ENCODE peak calls at places on chromosome 17, in ten cellular contexts. One of them, this sample, is unnamed.
A peak's percentile ranks its signal among the peaks of the same experiment; 100 is the strongest.

GRCh38 chr17:61305024-61305423 is 94.6 kb upstream of the TBX2 start:
- DNase-seq in heart right ventricle: no peak
- DNase-seq in IMR-90: peak; percentile 69
- DNase-seq in neural progenitor cell: no peak
- DNase-seq in K562: no peak
- DNase-seq in kidney: no peak
- DNase-seq in body of pancreas: no peak
- DNase-seq in tibial artery: no peak
- DNase-seq in mesendoderm: no peak
- DNase-seq in heart left ventricle: no peak
- DNase-seq in this sample: no peak

GRCh38 chr17:79026345-79027273 is 2.6 kb downstream of the C1QTNF1 start:
- DNase-seq in kidney: peak; percentile 87
- DNase-seq in mesendoderm: no peak
- DNase-seq in heart left ventricle: peak; percentile 71
- DNase-seq in tibial artery: peak; percentile 36
- DNase-seq in heart right ventricle: no peak
- DNase-seq in body of pancreas: peak; percentile 28
- DNase-seq in IMR-90: peak; percentile 68
- DNase-seq in K562: no peak
- DNase-seq in neural progenitor cell: no peak
- DNase-seq in this sample: no peak

GRCh38 chr17:40190197-40191021 is 13.1 kb downstream of the RAPGEFL1 start:
- DNase-seq in kidney: no peak
- DNase-seq in neural progenitor cell: peak; percentile 63
- DNase-seq in body of pancreas: peak; percentile 18
- DNase-seq in tibial artery: no peak
- DNase-seq in IMR-90: no peak
- DNase-seq in heart right ventricle: no peak
- DNase-seq in heart left ventricle: no peak
- DNase-seq in mesendoderm: peak; percentile 83
- DNase-seq in K562: peak; percentile 61
- DNase-seq in this sample: no peak

GRCh38 chr17:77634710-77635109 is 323.8 kb upstream of the TNRC6C start:
- DNase-seq in IMR-90: no peak
- DNase-seq in K562: no peak
- DNase-seq in tibial artery: no peak
- DNase-seq in kidney: no peak
- DNase-seq in heart left ventricle: no peak
- DNase-seq in heart right ventricle: no peak
- DNase-seq in mesendoderm: no peak
- DNase-seq in neural progenitor cell: peak; percentile 33
- DNase-seq in body of pancreas: no peak
- DNase-seq in this sample: no peak

GRCh38 chr17:44376124-44376523 is 12.5 kb upstream of the FAM171A2 start:
- DNase-seq in IMR-90: peak; percentile 10
- DNase-seq in heart right ventricle: peak; percentile 64
- DNase-seq in kidney: peak; percentile 88
- DNase-seq in tibial artery: no peak
- DNase-seq in mesendoderm: peak; percentile 68
- DNase-seq in K562: peak; percentile 72
- DNase-seq in heart left ventricle: no peak
- DNase-seq in neural progenitor cell: peak; percentile 60
- DNase-seq in body of pancreas: no peak
- DNase-seq in this sample: peak; percentile 18

GRCh38 chr17:52505601-52506000 is 347.1 kb upstream of the CA10 start:
- DNase-seq in body of pancreas: no peak
- DNase-seq in heart left ventricle: no peak
- DNase-seq in K562: no peak
- DNase-seq in IMR-90: no peak
- DNase-seq in heart right ventricle: no peak
- DNase-seq in tibial artery: no peak
- DNase-seq in kidney: no peak
- DNase-seq in mesendoderm: no peak
- DNase-seq in neural progenitor cell: no peak
- DNase-seq in this sample: no peak

GRCh38 chr17:66378296-66378695 is 75.9 kb downstream of the PRKCA start:
- DNase-seq in neural progenitor cell: no peak
- DNase-seq in K562: no peak
- DNase-seq in IMR-90: peak; percentile 22
- DNase-seq in heart left ventricle: no peak
- DNase-seq in kidney: no peak
- DNase-seq in tibial artery: no peak
- DNase-seq in heart right ventricle: no peak
- DNase-seq in mesendoderm: no peak
- DNase-seq in body of pancreas: no peak
- DNase-seq in this sample: peak; percentile 49

GRCh38 chr17:76166168-76166567 is 25.1 kb upstream of the FOXJ1 start:
- DNase-seq in mesendoderm: no peak
- DNase-seq in heart left ventricle: no peak
- DNase-seq in kidney: no peak
- DNase-seq in tibial artery: no peak
- DNase-seq in IMR-90: peak; percentile 36
- DNase-seq in K562: no peak
- DNase-seq in neural progenitor cell: no peak
- DNase-seq in heart right ventricle: no peak
- DNase-seq in body of pancreas: no peak
- DNase-seq in this sample: no peak

GRCh38 chr17:17304521-17304985 is 1.4 kb downstream of the NT5M start:
- DNase-seq in kidney: no peak
- DNase-seq in K562: peak; percentile 26
- DNase-seq in neural progenitor cell: no peak
- DNase-seq in heart right ventricle: no peak
- DNase-seq in heart left ventricle: no peak
- DNase-seq in mesendoderm: no peak
- DNase-seq in tibial artery: no peak
- DNase-seq in IMR-90: no peak
- DNase-seq in body of pancreas: no peak
- DNase-seq in this sample: no peak

GRCh38 chr17:17303010-17303846 is at the start of gene NT5M:
- DNase-seq in heart left ventricle: peak; percentile 86
- DNase-seq in K562: peak; percentile 84
- DNase-seq in heart right ventricle: peak; percentile 57
- DNase-seq in IMR-90: peak; percentile 58
- DNase-seq in body of pancreas: peak; percentile 72
- DNase-seq in tibial artery: peak; percentile 78
- DNase-seq in kidney: peak; percentile 92
- DNase-seq in neural progenitor cell: peak; percentile 92
- DNase-seq in mesendoderm: peak; percentile 69
- DNase-seq in this sample: peak; percentile 34

GRCh38 chr17:17298108-17298507 is 5.1 kb upstream of the NT5M start:
- DNase-seq in K562: no peak
- DNase-seq in mesendoderm: no peak
- DNase-seq in kidney: no peak
- DNase-seq in heart right ventricle: no peak
- DNase-seq in neural progenitor cell: no peak
- DNase-seq in body of pancreas: no peak
- DNase-seq in IMR-90: peak; percentile 58
- DNase-seq in heart left ventricle: no peak
- DNase-seq in tibial artery: no peak
- DNase-seq in this sample: no peak

GRCh38 chr17:17303847-17304490 is 796 bp downstream of the NT5M start:
- DNase-seq in heart right ventricle: no peak
- DNase-seq in neural progenitor cell: no peak
- DNase-seq in K562: peak; percentile 63
- DNase-seq in IMR-90: no peak
- DNase-seq in kidney: no peak
- DNase-seq in body of pancreas: no peak
- DNase-seq in mesendoderm: no peak
- DNase-seq in tibial artery: no peak
- DNase-seq in heart left ventricle: no peak
- DNase-seq in this sample: no peak

DNA sequence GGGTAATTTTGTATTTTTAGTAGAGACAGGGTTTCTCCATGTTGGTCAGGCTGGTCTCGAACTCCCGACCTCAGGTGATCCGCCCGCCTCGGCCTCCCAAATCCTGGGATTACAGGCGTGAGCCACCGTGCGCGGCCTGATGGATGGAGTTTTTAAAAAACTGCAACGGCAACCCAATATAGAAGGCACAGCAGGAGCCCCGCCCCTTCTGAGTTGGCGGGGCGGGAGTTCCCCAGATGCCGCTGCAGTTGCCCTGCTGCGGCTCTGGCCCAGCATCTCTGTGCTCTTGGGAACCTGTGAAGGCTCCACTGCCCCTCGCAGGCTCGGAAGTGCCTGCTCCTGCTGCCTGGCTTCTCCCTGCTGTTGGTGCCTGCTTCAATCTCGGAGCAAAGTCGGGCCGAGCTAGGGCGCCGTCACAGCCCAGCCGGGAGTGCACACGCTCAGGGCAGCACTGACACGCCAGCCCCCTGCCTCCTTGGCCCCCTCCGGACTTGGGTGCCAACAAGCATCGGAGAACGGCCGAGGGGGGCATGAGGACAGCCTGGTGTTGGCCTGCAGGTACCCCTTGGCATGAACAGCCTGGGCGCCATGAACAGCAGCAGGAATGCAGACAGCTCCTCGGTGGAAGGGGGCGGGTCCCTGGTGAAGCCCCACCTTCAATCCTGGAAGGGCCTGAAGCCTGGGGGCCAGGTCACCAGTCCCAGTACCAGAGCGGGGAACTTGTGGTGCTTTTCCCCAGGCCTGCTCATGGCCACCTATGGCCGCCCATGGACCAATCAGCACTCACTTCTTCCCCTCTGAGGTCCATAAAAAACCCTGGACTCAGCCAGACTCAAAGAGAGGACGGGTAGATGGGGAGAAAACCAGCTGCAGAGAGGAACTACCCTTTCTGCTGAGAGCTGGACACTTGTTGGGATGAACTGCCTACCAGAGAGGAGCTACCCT is 2.3 kb upstream of the NT5M start:
- DNase-seq in kidney: peak; percentile 80
- DNase-seq in tibial artery: peak; percentile 42
- DNase-seq in heart right ventricle: peak; percentile 25
- DNase-seq in K562: no peak
- DNase-seq in mesendoderm: peak; percentile 98
- DNase-seq in body of pancreas: peak; percentile 63
- DNase-seq in IMR-90: peak; percentile 51
- DNase-seq in neural progenitor cell: peak; percentile 93
- DNase-seq in heart left ventricle: peak; percentile 67
- DNase-seq in this sample: peak; percentile 17
- H3K4me3 ChIP-seq in kidney: peak overlapping the region; percentile 61
- H3K4me3 ChIP-seq in tibial artery: peak overlapping the region; percentile 46
- H3K4me3 ChIP-seq in heart right ventricle: peak overlapping the region; percentile 54
- H3K4me3 ChIP-seq in K562: no peak overlapping the region
- H3K4me3 ChIP-seq in mesendoderm: peak overlapping the region; percentile 68
- H3K4me3 ChIP-seq in body of pancreas: no peak overlapping the region
- H3K4me3 ChIP-seq in IMR-90: no peak overlapping the region
- H3K4me3 ChIP-seq in neural progenitor cell: peak overlapping the region; percentile 63
- H3K4me3 ChIP-seq in heart left ventricle: peak overlapping the region; percentile 49
- H3K4me3 ChIP-seq in this sample: peak overlapping the region; percentile 51

GRCh38 chr17:74767111-74767516 is 9.0 kb downstream of the NAT9 start:
- DNase-seq in IMR-90: no peak
- DNase-seq in tibial artery: no peak
- DNase-seq in K562: no peak
- DNase-seq in neural progenitor cell: no peak
- DNase-seq in heart right ventricle: no peak
- DNase-seq in heart left ventricle: no peak
- DNase-seq in mesendoderm: no peak
- DNase-seq in body of pancreas: peak; percentile 60
- DNase-seq in kidney: no peak
- DNase-seq in this sample: no peak
- H3K27ac ChIP-seq in IMR-90: no peak overlapping the region
- H3K27ac ChIP-seq in tibial artery: peak overlapping the region; percentile 64
- H3K27ac ChIP-seq in K562: no peak overlapping the region
- H3K27ac ChIP-seq in neural progenitor cell: peak overlapping the region; percentile 16
- H3K27ac ChIP-seq in heart right ventricle: peak overlapping the region; percentile 63
- H3K27ac ChIP-seq in heart left ventricle: peak overlapping the region; percentile 80
- H3K27ac ChIP-seq in mesendoderm: no peak overlapping the region
- H3K27ac ChIP-seq in body of pancreas: peak overlapping the region; percentile 82
- H3K27ac ChIP-seq in kidney: peak overlapping the region; percentile 11
- H3K27ac ChIP-seq in this sample: no peak overlapping the region

GRCh38 chr17:57456622-57457021 is 200.3 kb downstream of the MSI2 start:
- DNase-seq in kidney: no peak
- DNase-seq in body of pancreas: no peak
- DNase-seq in heart left ventricle: no peak
- DNase-seq in heart right ventricle: no peak
- DNase-seq in tibial artery: no peak
- DNase-seq in IMR-90: no peak
- DNase-seq in neural progenitor cell: no peak
- DNase-seq in K562: no peak
- DNase-seq in mesendoderm: no peak
- DNase-seq in this sample: no peak

GRCh38 chr17:57453841-57454240 is 197.5 kb downstream of the MSI2 start:
- DNase-seq in body of pancreas: no peak
- DNase-seq in K562: no peak
- DNase-seq in neural progenitor cell: no peak
- DNase-seq in mesendoderm: no peak
- DNase-seq in heart right ventricle: no peak
- DNase-seq in heart left ventricle: no peak
- DNase-seq in IMR-90: no peak
- DNase-seq in tibial artery: no peak
- DNase-seq in kidney: peak; percentile 25
- DNase-seq in this sample: no peak

GRCh38 chr17:57457188-57457587 is 200.9 kb downstream of the MSI2 start:
- DNase-seq in tibial artery: no peak
- DNase-seq in neural progenitor cell: no peak
- DNase-seq in K562: no peak
- DNase-seq in heart left ventricle: no peak
- DNase-seq in body of pancreas: no peak
- DNase-seq in IMR-90: no peak
- DNase-seq in kidney: no peak
- DNase-seq in heart right ventricle: no peak
- DNase-seq in mesendoderm: no peak
- DNase-seq in this sample: no peak

GRCh38 chr17:57454729-57455062 is 198.4 kb downstream of the MSI2 start:
- DNase-seq in mesendoderm: no peak
- DNase-seq in neural progenitor cell: no peak
- DNase-seq in K562: no peak
- DNase-seq in body of pancreas: no peak
- DNase-seq in heart right ventricle: no peak
- DNase-seq in IMR-90: no peak
- DNase-seq in kidney: no peak
- DNase-seq in tibial artery: no peak
- DNase-seq in heart left ventricle: no peak
- DNase-seq in this sample: no peak

GRCh38 chr17:57455063-57455914 is 199.0 kb downstream of the MSI2 start:
- DNase-seq in tibial artery: no peak
- DNase-seq in neural progenitor cell: no peak
- DNase-seq in kidney: no peak
- DNase-seq in heart left ventricle: peak; percentile 72
- DNase-seq in heart right ventricle: no peak
- DNase-seq in mesendoderm: no peak
- DNase-seq in IMR-90: peak; percentile 57
- DNase-seq in body of pancreas: no peak
- DNase-seq in K562: no peak
- DNase-seq in this sample: peak; percentile 60
- H3K4me3 ChIP-seq in tibial artery: no peak overlapping the region
- H3K4me3 ChIP-seq in neural progenitor cell: no peak overlapping the region
- H3K4me3 ChIP-seq in kidney: no peak overlapping the region
- H3K4me3 ChIP-seq in heart left ventricle: no peak overlapping the region
- H3K4me3 ChIP-seq in heart right ventricle: no peak overlapping the region
- H3K4me3 ChIP-seq in mesendoderm: no peak overlapping the region
- H3K4me3 ChIP-seq in IMR-90: no peak overlapping the region
- H3K4me3 ChIP-seq in body of pancreas: no peak overlapping the region
- H3K4me3 ChIP-seq in K562: no peak overlapping the region
- H3K4me3 ChIP-seq in this sample: peak overlapping the region; percentile 15

GRCh38 chr17:57516290-57517215 is 228.5 kb downstream of the CCDC182 start:
- DNase-seq in neural progenitor cell: no peak
- DNase-seq in tibial artery: no peak
- DNase-seq in kidney: no peak
- DNase-seq in K562: no peak
- DNase-seq in mesendoderm: no peak
- DNase-seq in heart right ventricle: no peak
- DNase-seq in body of pancreas: no peak
- DNase-seq in IMR-90: peak; percentile 54
- DNase-seq in heart left ventricle: no peak
- DNase-seq in this sample: no peak

GRCh38 chr17:57514614-57515013 is 230.5 kb downstream of the CCDC182 start:
- DNase-seq in heart right ventricle: no peak
- DNase-seq in K562: no peak
- DNase-seq in mesendoderm: no peak
- DNase-seq in neural progenitor cell: no peak
- DNase-seq in IMR-90: no peak
- DNase-seq in body of pancreas: no peak
- DNase-seq in kidney: no peak
- DNase-seq in heart left ventricle: no peak
- DNase-seq in tibial artery: no peak
- DNase-seq in this sample: no peak

GRCh38 chr17:57517216-57517518 is 227.9 kb downstream of the CCDC182 start:
- DNase-seq in heart left ventricle: no peak
- DNase-seq in K562: no peak
- DNase-seq in heart right ventricle: peak; percentile 22
- DNase-seq in neural progenitor cell: peak; percentile 31
- DNase-seq in IMR-90: no peak
- DNase-seq in tibial artery: no peak
- DNase-seq in kidney: no peak
- DNase-seq in mesendoderm: no peak
- DNase-seq in body of pancreas: no peak
- DNase-seq in this sample: no peak

GRCh38 chr17:57517519-57518342 is 227.4 kb downstream of the CCDC182 start:
- DNase-seq in heart right ventricle: no peak
- DNase-seq in mesendoderm: no peak
- DNase-seq in neural progenitor cell: no peak
- DNase-seq in tibial artery: no peak
- DNase-seq in heart left ventricle: no peak
- DNase-seq in IMR-90: no peak
- DNase-seq in body of pancreas: no peak
- DNase-seq in kidney: no peak
- DNase-seq in K562: no peak
- DNase-seq in this sample: no peak

DNA sequence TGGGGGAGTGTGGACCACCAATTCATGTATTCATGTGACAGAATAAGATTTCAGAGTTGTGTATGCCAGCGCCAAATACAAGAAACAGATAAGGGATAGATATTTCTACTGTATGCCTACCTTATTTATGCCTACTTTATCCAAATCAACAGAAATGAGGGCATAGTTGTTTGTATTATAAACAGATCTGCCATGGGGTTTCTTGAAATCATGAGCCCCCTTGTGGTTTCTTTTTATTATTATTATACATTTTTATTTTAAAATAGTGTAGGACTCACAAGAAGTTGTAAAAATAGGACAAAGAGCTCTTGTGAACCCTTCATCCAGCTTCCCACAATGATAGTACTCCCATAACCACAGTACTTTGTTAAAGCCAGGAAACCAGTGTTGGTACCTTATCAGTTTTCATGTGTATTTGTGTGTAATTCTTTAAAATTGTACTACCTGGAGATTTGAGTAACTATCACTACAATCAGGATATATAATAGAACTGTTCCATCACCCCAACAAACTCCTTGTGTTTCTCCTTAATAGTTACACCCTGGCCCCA is 229.4 kb downstream of the CCDC182 start:
- DNase-seq in body of pancreas: no peak
- DNase-seq in heart right ventricle: no peak
- DNase-seq in heart left ventricle: no peak
- DNase-seq in neural progenitor cell: no peak
- DNase-seq in mesendoderm: no peak
- DNase-seq in kidney: no peak
- DNase-seq in tibial artery: no peak
- DNase-seq in K562: no peak
- DNase-seq in IMR-90: no peak
- DNase-seq in this sample: no peak
- H3K27ac ChIP-seq in body of pancreas: no peak overlapping the region
- H3K27ac ChIP-seq in heart right ventricle: no peak overlapping the region
- H3K27ac ChIP-seq in heart left ventricle: no peak overlapping the region
- H3K27ac ChIP-seq in neural progenitor cell: no peak overlapping the region
- H3K27ac ChIP-seq in mesendoderm: no peak overlapping the region
- H3K27ac ChIP-seq in kidney: no peak overlapping the region
- H3K27ac ChIP-seq in tibial artery: no peak overlapping the region
- H3K27ac ChIP-seq in K562: no peak overlapping the region
- H3K27ac ChIP-seq in IMR-90: no peak overlapping the region
- H3K27ac ChIP-seq in this sample: no peak overlapping the region

This sample was measured in brain microvascular endothelial cell.